ENCODE peak calls at places on chromosomes 6 and 20, in six cellular contexts. K is tibial nerve, W is left lung, A is keratinocyte, Z is endothelial cell of umbilical vein, E is endodermal cell. H is an unnamed sample. For H3K4me1 and H3K27me3, the result is how much of the 10 kb centered on the place peaks cover.

GRCh38 chr20:56343861-56344381 is 14.9 kb upstream of the FAM210B start:
- DNase-seq in E (peak), W (no peak), A (no peak), Z (peak), K (no peak), H (no peak)

GRCh38 chr6:42978793-42979522 is at the start of gene PEX6:
- DNase-seq in W (peak), A (peak), Z (peak), E (peak), K (peak), H (peak)

GRCh38 chr20:2747676-2748235 is 52.7 kb downstream of the CPXM1 start:
- DNase-seq in E (no peak), K (no peak), W (no peak), A (no peak), Z (no peak), H (no peak)

GRCh38 chr6:130434174-130434873 is 68.5 kb downstream of the TMEM200A start:
- DNase-seq in K (no peak), Z (no peak), A (no peak), E (no peak), W (no peak), H (no peak)

GRCh38 chr6:17281497-17282481 is 628 bp downstream of the RBM24 start:
- DNase-seq in E (peak), Z (peak), K (no peak), A (no peak), W (no peak), H (no peak)

GRCh38 chr20:42123981-42124473 is 505.9 kb upstream of the CHD6 start:
- DNase-seq in K (no peak), W (no peak), A (no peak), E (no peak), Z (no peak), H (no peak)

GRCh38 chr6:19788684-19789083 is 48.5 kb upstream of the ID4 start:
- DNase-seq in K (no peak), E (no peak), Z (no peak), A (no peak), W (no peak), H (no peak)

GRCh38 chr6:12325872-12326271 is 35.7 kb downstream of the EDN1 start:
- DNase-seq in K (no peak), E (no peak), Z (no peak), A (no peak), W (no peak), H (no peak)

GRCh38 chr20:6566821-6567220 is 200.7 kb upstream of the BMP2 start:
- DNase-seq in K (no peak), A (peak), W (no peak), E (no peak), Z (no peak), H (no peak)

GRCh38 chr6:21131406-21131805 is 462.1 kb upstream of the SOX4 start:
- DNase-seq in W (no peak), E (no peak), K (no peak), A (no peak), Z (no peak), H (no peak)

GRCh38 chr20:38658879-38659612 is 57.4 kb downstream of the ARHGAP40 start:
- DNase-seq in A (no peak), E (peak), Z (peak), W (no peak), K (no peak), H (no peak)

GRCh38 chr6:69865126-69865525 is 1.2 kb upstream of the COL19A1 start:
- DNase-seq in E (no peak), Z (peak), W (no peak), K (no peak), A (no peak), H (no peak)

DNA sequence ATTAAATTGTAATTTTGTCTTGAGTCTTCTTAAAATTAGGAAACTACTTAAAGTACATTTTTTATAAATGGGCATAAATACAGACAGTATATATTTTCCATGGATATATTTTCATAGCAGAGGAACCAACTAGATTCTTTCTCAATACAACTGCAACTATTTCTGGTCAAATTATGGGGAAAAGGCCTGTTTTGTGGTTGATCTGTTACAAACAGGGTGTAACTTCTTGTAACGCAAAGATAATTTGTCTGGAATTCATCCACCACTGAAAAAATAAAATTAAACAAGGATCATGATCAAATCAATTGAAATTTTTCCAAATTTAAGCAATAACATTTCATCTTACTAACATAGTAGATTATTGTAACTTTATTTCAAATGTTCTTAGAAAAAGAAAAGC is 67.2 kb upstream of the RNF146 start:
- DNase-seq in W (no peak), E (no peak), Z (no peak), K (no peak), A (no peak), H (no peak)
- H3K4me1 ChIP-seq in W (under half), E (under half), Z (under half), K (under half), A (under half), H (under half)

GRCh38 chr6:153976921-153977693 is 61.9 kb upstream of the OPRM1 start:
- DNase-seq in E (no peak), Z (no peak), K (no peak), W (no peak), A (no peak), H (no peak)

DNA sequence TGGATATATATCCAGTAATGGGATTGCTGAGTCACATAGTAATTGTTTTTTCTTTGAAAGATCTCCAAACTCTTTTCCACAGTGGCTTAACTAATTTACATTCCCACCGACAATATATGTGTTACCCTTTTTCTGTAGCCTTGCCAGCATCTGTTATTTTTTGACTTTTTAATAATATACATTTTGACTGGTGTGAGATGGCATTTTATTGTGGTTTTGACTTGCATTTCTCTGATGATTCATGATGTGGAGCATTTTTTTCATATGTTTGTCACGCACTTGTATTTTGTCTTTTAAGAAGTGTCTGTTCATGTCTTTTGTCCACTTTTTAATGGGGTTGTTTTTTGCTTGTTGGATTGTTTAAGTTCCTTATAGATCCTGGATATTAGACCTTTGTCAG is 58.9 kb upstream of the OPRM1 start:
- DNase-seq in Z (no peak), W (no peak), A (no peak), K (no peak), E (no peak), H (no peak)
- H3K27me3 ChIP-seq in Z (under half), W (under half), A (under half), K (under half), E (under half), H (under half)

GRCh38 chr6:137869781-137870180 is 2.7 kb downstream of the TNFAIP3 start:
- DNase-seq in K (no peak), Z (no peak), W (no peak), E (no peak), A (no peak), H (no peak)
- H3K4me3 ChIP-seq in K (peak), Z (no peak), W (peak), E (no peak), A (peak), H (peak)

GRCh38 chr6:15593798-15594197 is 69.0 kb downstream of the DTNBP1 start:
- DNase-seq in K (no peak), W (no peak), A (no peak), E (no peak), Z (no peak), H (no peak)
- H3K4me1 ChIP-seq in K (under half), W (under half), A (under half), E (under half), Z (under half), H (under half)

GRCh38 chr6:136921936-136922679 is at the start of gene SLC35D3:
- DNase-seq in E (peak), A (no peak), K (no peak), W (no peak), Z (peak), H (no peak)
- H3K27me3 ChIP-seq in E (half or more), A (under half), K (under half), W (half or more), Z (under half), H (under half)

GRCh38 chr6:15017251-15017650 is 228.6 kb upstream of the JARID2 start:
- DNase-seq in W (no peak), Z (no peak), K (no peak), E (peak), A (no peak), H (no peak)

GRCh38 chr6:15014958-15015357 is 230.9 kb upstream of the JARID2 start:
- DNase-seq in E (no peak), A (no peak), Z (no peak), W (no peak), K (no peak), H (no peak)

GRCh38 chr6:15017803-15018202 is 228.1 kb upstream of the JARID2 start:
- DNase-seq in Z (no peak), A (no peak), W (no peak), K (no peak), E (no peak), H (no peak)

GRCh38 chr6:15020114-15020770 is 225.6 kb upstream of the JARID2 start:
- DNase-seq in K (no peak), E (no peak), W (no peak), Z (no peak), A (no peak), H (no peak)

GRCh38 chr6:15016813-15017212 is 229.1 kb upstream of the JARID2 start:
- DNase-seq in A (no peak), E (no peak), Z (no peak), W (no peak), K (no peak), H (no peak)
- H3K4me3 ChIP-seq in A (no peak), E (no peak), Z (no peak), W (no peak), K (no peak), H (no peak)

H was measured in thoracic aorta.